ENCODE peak calls at places on chromosomes 6 and 20, in seven cellular contexts. M, P, W, O, A, L and F are unnamed samples.

GRCh38 chr20:63351811-63352591 is 9.1 kb downstream of the CHRNA4 start:
- DNase-seq in L (no peak), P (no peak), O (no peak), W (no peak), A (no peak), M (no peak), F (no peak)

GRCh38 chr6:156662025-156662445 is 115.1 kb upstream of the ARID1B start:
- DNase-seq in P (no peak), W (no peak), M (no peak), L (no peak), A (peak; percentile 47), O (no peak), F (peak; percentile 45)

GRCh38 chr6:15183979-15184378 is 61.9 kb upstream of the JARID2 start:
- DNase-seq in M (peak; percentile 15), L (no peak), O (no peak), A (no peak), P (no peak), W (no peak), F (no peak)

GRCh38 chr20:45406260-45407066 is 1.6 kb upstream of the DBNDD2 start:
- DNase-seq in A (peak; percentile 46), W (peak; percentile 60), P (no peak), M (no peak), L (peak; percentile 15), O (peak; percentile 76), F (peak; percentile 62)

GRCh38 chr6:146408583-146408982 is 135.1 kb upstream of the RAB32 start:
- DNase-seq in M (no peak), A (no peak), W (no peak), P (no peak), L (no peak), O (no peak), F (no peak)

GRCh38 chr6:37480118-37480736 is 19.5 kb downstream of the CCDC167 start:
- DNase-seq in O (no peak), L (no peak), A (no peak), M (no peak), P (no peak), W (no peak), F (no peak)

GRCh38 chr6:16427124-16427523 is 188.7 kb downstream of the GMPR start:
- DNase-seq in W (no peak), A (no peak), L (no peak), O (no peak), M (no peak), P (no peak), F (no peak)

GRCh38 chr6:129543981-129544380 is 166.0 kb downstream of the ARHGAP18 start:
- DNase-seq in W (no peak), P (no peak), M (no peak), L (peak; percentile 16), O (no peak), A (no peak), F (no peak)

GRCh38 chr20:62902926-62903615 is 23.2 kb downstream of the DIDO1 start:
- DNase-seq in M (no peak), O (no peak), P (peak; percentile 57), W (no peak), A (no peak), L (peak; percentile 63), F (no peak)

GRCh38 chr6:6781172-6781876 is 192.8 kb downstream of the LY86 start:
- DNase-seq in P (no peak), A (no peak), M (no peak), O (peak; percentile 74), L (peak; percentile 79), W (no peak), F (no peak)

GRCh38 chr20:35215066-35215956 is 11.2 kb upstream of the MMP24 start:
- DNase-seq in L (peak; percentile 88), M (no peak), W (no peak), A (no peak), O (no peak), P (no peak), F (no peak)

GRCh38 chr6:30816791-30817739 is 67.3 kb upstream of the DDR1 start:
- DNase-seq in O (no peak), M (no peak), W (no peak), L (no peak), A (peak; percentile 59), P (no peak), F (peak; percentile 63)

GRCh38 chr6:166460473-166461437 is 78.0 kb upstream of the MPC1 start:
- DNase-seq in M (no peak), O (no peak), P (no peak), A (no peak), W (no peak), L (peak; percentile 11), F (no peak)

GRCh38 chr6:13415276-13415675 is 72.1 kb downstream of the GFOD1 start:
- DNase-seq in O (no peak), L (no peak), M (no peak), W (no peak), P (no peak), A (no peak), F (no peak)

GRCh38 chr6:9136141-9136865 is 701.0 kb upstream of the SLC35B3 start:
- DNase-seq in O (no peak), L (no peak), P (no peak), M (no peak), A (no peak), W (no peak), F (no peak)

GRCh38 chr6:101080597-101080996 is 199.5 kb upstream of the ASCC3 start:
- DNase-seq in L (peak; percentile 45), W (no peak), P (no peak), M (no peak), A (no peak), O (no peak), F (no peak)

GRCh38 chr6:158332237-158332636 is 20.0 kb downstream of the TULP4 start:
- DNase-seq in O (no peak), W (no peak), P (no peak), M (no peak), L (no peak), A (no peak), F (no peak)
- TF ChIP-seq CTCF in O (no peak), W (no peak), P (no peak), M (no peak), L (no peak), A (no peak), F (no peak)

GRCh38 chr6:107083921-107084320 is 31.4 kb downstream of the BEND3 start:
- DNase-seq in O (no peak), L (no peak), A (no peak), M (no peak), W (no peak), P (no peak), F (no peak)

GRCh38 chr6:107080036-107080435 is 35.3 kb downstream of the BEND3 start:
- DNase-seq in A (no peak), L (no peak), P (no peak), O (no peak), M (no peak), W (no peak), F (no peak)

GRCh38 chr6:107079429-107079828 is 35.9 kb downstream of the BEND3 start:
- DNase-seq in P (no peak), L (no peak), W (no peak), M (no peak), A (no peak), O (no peak), F (no peak)

GRCh38 chr6:107083047-107083768 is 32.1 kb downstream of the BEND3 start:
- DNase-seq in O (no peak), W (no peak), A (no peak), L (no peak), P (no peak), M (no peak), F (peak; percentile 37)

DNA sequence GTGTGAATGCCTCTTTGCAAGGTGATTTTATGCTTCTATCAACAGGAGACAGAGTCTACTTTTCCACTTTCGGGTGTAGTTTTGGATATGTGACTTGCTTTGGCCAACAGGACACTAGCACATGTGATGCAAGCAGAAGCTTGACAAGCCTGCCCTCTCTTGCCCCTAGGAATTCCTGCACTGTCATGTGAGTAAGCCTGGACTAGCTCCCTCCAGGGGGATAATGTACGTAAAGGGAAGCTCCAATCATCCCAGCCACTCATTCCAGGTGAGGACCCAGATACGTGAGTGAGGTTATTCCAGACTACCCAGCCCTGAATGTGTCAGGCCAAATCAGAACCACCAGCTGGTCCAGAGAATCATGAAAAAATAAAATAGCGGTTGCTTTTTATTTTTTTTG is 33.3 kb downstream of the BEND3 start:
- DNase-seq in A (no peak), P (no peak), L (no peak), M (no peak), O (no peak), W (no peak), F (no peak)
- TF ChIP-seq CTCF in A (no peak), P (no peak), L (no peak), M (no peak), O (no peak), W (no peak), F (no peak)

GRCh38 chr20:49203011-49203410 is 14.9 kb upstream of the STAU1 start:
- DNase-seq in M (peak; percentile 11), L (no peak), A (no peak), P (no peak), W (no peak), O (no peak), F (no peak)

GRCh38 chr20:49199729-49200293 is 11.7 kb upstream of the STAU1 start:
- DNase-seq in M (peak; percentile 4), P (no peak), W (no peak), O (no peak), L (no peak), A (no peak), F (no peak)

GRCh38 chr20:49207071-49207470 is 12.1 kb upstream of the DDX27 start:
- DNase-seq in L (no peak), W (no peak), O (no peak), P (no peak), A (peak; percentile 35), M (peak; percentile 30), F (no peak)

DNA sequence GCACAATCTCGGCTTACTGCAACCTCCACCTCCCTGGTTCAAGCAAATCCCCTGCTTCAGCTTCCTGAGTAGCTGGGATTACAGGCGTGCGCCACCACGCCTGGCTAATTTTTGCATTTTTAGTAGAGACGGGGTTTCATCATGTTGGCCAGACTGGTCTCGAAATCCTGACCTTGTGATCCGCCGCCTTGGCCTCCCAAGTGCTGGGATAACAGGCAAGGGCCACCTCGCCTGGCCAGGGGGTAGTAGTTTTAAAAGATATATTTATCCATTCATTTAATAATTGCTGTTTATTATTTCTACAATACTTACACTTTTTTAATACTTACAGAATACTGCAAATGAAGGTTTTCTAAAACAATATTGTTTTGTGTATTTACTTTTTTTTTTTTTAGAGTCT is 15.5 kb upstream of the DDX27 start:
- DNase-seq in A (no peak), L (no peak), W (no peak), O (no peak), P (no peak), M (peak; percentile 10), F (no peak)
- TF ChIP-seq CTCF in A (no peak), L (no peak), W (no peak), O (no peak), P (no peak), M (no peak), F (no peak)

DNA sequence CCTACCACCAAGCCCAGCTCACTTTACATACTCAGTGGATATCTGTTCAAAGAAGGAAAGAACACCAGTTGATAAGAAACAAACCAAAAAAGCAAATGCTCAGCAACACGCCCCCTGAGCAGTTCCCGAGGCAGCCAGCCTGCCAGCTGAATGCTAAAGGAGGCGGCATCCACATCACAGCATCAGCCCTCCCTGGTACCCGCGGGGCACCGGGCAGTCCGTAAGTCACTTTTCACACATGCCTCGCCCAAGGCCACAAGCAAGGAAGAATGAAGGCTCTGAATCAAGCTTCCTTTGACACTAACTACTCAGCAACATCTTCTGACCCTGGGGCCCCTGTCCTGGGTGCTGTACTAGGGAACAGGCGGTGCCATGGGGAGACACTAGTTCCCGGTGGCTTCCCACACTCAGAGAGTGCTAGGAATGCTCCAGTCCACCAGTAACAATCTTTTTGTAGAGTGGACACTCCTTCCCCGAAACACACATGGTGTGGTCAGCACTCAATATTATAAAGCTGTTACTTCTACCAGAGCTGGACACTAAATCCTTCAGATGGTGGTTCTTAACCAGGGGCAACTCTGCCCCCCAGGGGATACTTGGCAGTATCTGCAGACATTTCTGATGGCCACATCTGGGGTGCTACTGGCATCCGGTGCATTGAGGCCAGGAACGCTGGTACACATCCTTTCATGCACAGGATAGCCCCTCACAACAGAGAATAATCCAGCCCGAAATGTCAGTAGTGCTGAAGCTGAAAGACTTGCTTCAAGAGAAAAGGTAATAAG is 124.6 kb downstream of the NFATC2 start:
- DNase-seq in L (no peak), A (no peak), M (no peak), W (no peak), P (no peak), O (no peak), F (no peak)
- TF ChIP-seq CTCF in L (no peak), A (no peak), M (no peak), W (no peak), P (no peak), O (no peak), F (no peak)